ENCODE peak calls at places on chromosomes 13 and 19, in seven cellular contexts. C is IMR-90, E is uterus, Z is H54, Q is HCT116, R is A549, Y is Peyer's patch. O is an unnamed sample.

GRCh38 chr19:34778342-34778741 is 5.3 kb upstream of the ZNF599 start:
- DNase-seq in C (no peak), E (no peak), Z (no peak), Q (no peak), R (no peak), Y (no peak), O (no peak)

GRCh38 chr19:41872775-41873647 is 4.1 kb upstream of the CD79A start:
- DNase-seq in C (peak; percentile 59), E (no peak), Z (peak; percentile 68), Q (peak; percentile 63), R (peak; percentile 94), Y (peak; percentile 87), O (peak; percentile 64)

GRCh38 chr19:32558607-32559228 is 22.3 kb upstream of the PDCD5 start:
- DNase-seq in C (no peak), E (no peak), Z (no peak), Q (no peak), R (no peak), Y (no peak), O (no peak)

GRCh38 chr13:75135325-75135825 is 346.6 kb downstream of the TBC1D4 start:
- DNase-seq in C (peak; percentile 93), E (no peak), Z (peak; percentile 6), Q (no peak), R (peak; percentile 64), Y (no peak), O (no peak)

GRCh38 chr19:5953680-5954213 is 24.2 kb downstream of the RANBP3 start:
- DNase-seq in C (no peak), E (no peak), Z (no peak), Q (no peak), R (no peak), Y (no peak), O (no peak)

GRCh38 chr19:55437410-55437809 is 5.7 kb downstream of the SHISA7 start:
- DNase-seq in C (peak; percentile 56), E (no peak), Z (peak; percentile 98), Q (peak; percentile 40), R (peak; percentile 87), Y (no peak), O (peak; percentile 73)

GRCh38 chr13:23433171-23434153 is at the start of gene SACS:
- DNase-seq in C (peak; percentile 52), E (no peak), Z (peak; percentile 6), Q (no peak), R (peak; percentile 26), Y (no peak), O (peak; percentile 60)

GRCh38 chr13:108676620-108677019 is 47.2 kb downstream of the MYO16 start:
- DNase-seq in C (no peak), E (no peak), Z (no peak), Q (no peak), R (no peak), Y (no peak), O (no peak)

GRCh38 chr13:59099182-59099950 is 1064.4 kb downstream of the DIAPH3 start:
- DNase-seq in C (peak; percentile 69), E (no peak), Z (no peak), Q (no peak), R (no peak), Y (no peak), O (no peak)

GRCh38 chr19:44552324-44552723 is 22.8 kb upstream of the CEACAM20 start:
- DNase-seq in C (no peak), E (no peak), Z (peak; percentile 66), Q (peak; percentile 63), R (peak; percentile 81), Y (no peak), O (peak; percentile 55)

GRCh38 chr13:42215578-42216421 is 56.2 kb upstream of the AKAP11 start:
- DNase-seq in C (peak; percentile 60), E (no peak), Z (no peak), Q (peak; percentile 29), R (peak; percentile 40), Y (no peak), O (peak; percentile 41)

GRCh38 chr19:31308781-31309180 is 40.5 kb downstream of the TSHZ3 start:
- DNase-seq in C (no peak), E (no peak), Z (no peak), Q (no peak), R (no peak), Y (no peak), O (no peak)

GRCh38 chr13:61128850-61129645 is 286.6 kb downstream of the PCDH20 start:
- DNase-seq in C (no peak), E (no peak), Z (no peak), Q (no peak), R (no peak), Y (no peak), O (no peak)

GRCh38 chr13:24071016-24071415 is 89.5 kb upstream of the SPATA13 start:
- DNase-seq in C (no peak), E (no peak), Z (no peak), Q (no peak), R (no peak), Y (no peak), O (no peak)

GRCh38 chr19:28705008-28705407 is 507.9 kb downstream of the UQCRFS1 start:
- DNase-seq in C (peak; percentile 62), E (no peak), Z (peak; percentile 50), Q (no peak), R (peak; percentile 58), Y (no peak), O (no peak)

GRCh38 chr13:110472904-110473563 is 88.5 kb downstream of the RAB20 start:
- DNase-seq in C (no peak), E (no peak), Z (no peak), Q (no peak), R (no peak), Y (no peak), O (no peak)

GRCh38 chr13:32468502-32469147 is 40.7 kb upstream of the N4BP2L1 start:
- DNase-seq in C (no peak), E (no peak), Z (no peak), Q (no peak), R (peak; percentile 2), Y (no peak), O (peak; percentile 54)

DNA sequence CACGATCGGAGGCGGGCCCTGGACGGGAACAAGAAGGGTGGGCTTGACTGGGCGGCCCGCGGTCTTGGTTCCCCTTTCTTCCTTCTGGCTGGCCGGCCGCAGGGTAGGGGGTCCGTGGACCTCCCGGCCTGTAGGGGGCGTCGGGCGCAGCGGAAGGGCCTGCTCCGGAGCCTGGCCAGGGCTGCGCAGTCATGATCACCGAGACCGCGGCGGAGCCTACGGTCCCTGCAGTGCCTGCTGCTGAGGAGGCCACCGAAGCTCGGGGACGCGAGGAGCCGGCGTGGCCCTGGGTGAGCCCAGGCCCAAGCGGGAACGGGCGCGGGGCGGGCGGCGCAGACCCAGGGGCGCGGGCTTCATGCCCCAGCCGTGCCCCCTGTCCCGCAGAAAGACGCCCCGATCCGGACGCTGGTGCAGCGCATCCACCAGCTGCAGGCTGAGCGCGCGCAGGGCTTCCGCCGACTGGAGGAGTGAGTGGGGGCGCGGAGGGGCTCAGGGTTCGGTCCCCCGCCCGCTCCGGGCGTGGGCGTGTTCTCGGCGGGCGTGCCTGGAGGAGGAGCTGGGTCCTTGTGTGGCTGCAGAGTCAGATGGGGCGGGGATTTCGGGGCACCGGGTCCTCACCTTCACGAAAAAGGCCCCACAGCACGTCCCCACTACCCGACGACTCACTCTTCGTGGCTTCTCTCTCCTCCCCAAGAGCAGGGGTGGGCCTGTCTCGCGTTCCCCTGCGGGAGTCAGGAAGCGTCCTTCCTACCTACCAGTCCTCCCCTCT is at the start of gene REX1BD:
- DNase-seq in C (peak; percentile 68), E (peak; percentile 84), Z (peak; percentile 78), Q (no peak), R (peak; percentile 83), Y (peak; percentile 82), O (peak; percentile 85)
- TF ChIP-seq POLR2A in C (peak; percentile 12), E (peak; percentile 19), Z (peak; percentile 79), Q (peak; percentile 58), R (peak; percentile 80), Y (peak; percentile 38), O (no peak)

GRCh38 chr19:10110076-10110971 is 1.2 kb upstream of the P2RY11 start:
- DNase-seq in C (no peak), E (no peak), Z (no peak), Q (no peak), R (no peak), Y (no peak), O (no peak)
- TF ChIP-seq POLR2A in C (no peak), E (no peak), Z (no peak), Q (no peak), R (no peak), Y (no peak), O (no peak)

GRCh38 chr19:39834287-39834841 is 402 bp upstream of the DYRK1B start:
- DNase-seq in C (no peak), E (no peak), Z (no peak), Q (no peak), R (no peak), Y (no peak), O (no peak)

GRCh38 chr19:39832341-39833083 is 1.4 kb downstream of the DYRK1B start:
- DNase-seq in C (no peak), E (no peak), Z (no peak), Q (no peak), R (no peak), Y (no peak), O (no peak)

GRCh38 chr19:39831679-39832078 is 2.3 kb downstream of the DYRK1B start:
- DNase-seq in C (no peak), E (no peak), Z (no peak), Q (no peak), R (no peak), Y (no peak), O (no peak)

GRCh38 chr19:39833160-39833463 is 850 bp downstream of the DYRK1B start:
- DNase-seq in C (no peak), E (no peak), Z (no peak), Q (no peak), R (no peak), Y (no peak), O (no peak)

DNA sequence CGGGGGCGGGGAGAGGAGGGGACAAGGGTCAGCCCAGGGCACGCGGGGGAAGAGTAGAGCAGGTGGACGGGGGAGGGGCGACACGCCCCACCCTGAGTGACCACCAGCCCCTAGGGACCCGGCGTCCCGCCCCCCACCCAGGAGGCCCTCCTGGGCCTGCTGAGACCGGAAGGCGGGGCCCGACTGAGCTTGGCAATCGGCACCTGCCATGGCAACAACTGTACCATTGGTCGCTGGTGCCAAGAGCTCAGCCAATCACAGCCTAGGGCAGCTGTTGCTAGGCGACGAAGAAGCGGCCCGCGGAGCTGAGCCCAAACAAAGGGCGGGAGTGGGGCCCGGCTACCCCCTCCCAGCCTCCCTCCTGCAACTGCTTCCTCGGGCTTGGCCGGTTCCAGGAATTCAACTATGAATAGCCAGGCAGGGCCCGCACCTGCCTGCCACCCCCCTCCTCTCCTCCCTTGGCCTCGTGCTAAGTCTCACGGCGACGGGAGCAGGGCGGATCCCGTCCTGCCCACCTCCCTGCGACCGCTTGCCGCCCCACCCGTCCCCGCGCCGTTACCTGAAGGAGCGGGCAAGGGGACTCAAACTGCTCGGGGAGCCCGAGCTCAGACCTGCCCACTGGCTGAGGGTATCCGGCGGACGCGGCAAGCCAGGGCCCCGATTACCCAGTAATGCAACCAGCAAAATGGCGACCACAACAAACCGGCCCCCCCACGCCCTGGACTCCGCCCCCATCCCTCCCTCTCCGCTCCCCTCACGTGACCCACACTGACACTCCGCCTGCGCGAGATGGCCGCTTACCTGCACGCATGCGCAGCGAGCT is at the start of gene DYRK1B:
- DNase-seq in C (peak; percentile 96), E (peak; percentile 98), Z (peak; percentile 99), Q (no peak), R (peak; percentile 100), Y (peak; percentile 98), O (peak; percentile 99)
- TF ChIP-seq POLR2A in C (peak; percentile 69), E (peak; percentile 10), Z (peak; percentile 37), Q (no peak), R (peak; percentile 40), Y (no peak), O (no peak)

DNA sequence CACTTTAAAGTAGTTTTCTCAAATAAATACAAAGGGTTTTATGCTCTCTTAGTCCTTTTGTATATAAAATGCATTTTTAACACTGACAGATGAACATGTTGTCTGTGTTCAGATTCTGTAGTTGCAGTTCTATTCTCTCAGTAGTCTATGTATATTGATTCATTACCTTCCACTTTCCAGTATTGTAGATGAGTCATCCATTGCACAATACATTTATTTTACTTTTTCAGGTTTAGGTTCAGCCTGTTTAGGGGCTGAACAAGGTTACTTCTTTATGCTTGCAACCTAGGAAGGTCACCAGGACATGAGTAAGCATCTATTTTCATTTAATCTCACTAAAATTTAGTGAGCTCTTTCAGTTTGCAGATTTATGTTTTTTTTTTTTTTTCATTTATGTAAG is 173.6 kb downstream of the NALCN start:
- DNase-seq in C (peak; percentile 28), E (no peak), Z (no peak), Q (no peak), R (no peak), Y (no peak), O (no peak)
- TF ChIP-seq POLR2A in C (no peak), E (no peak), Z (no peak), Q (no peak), R (no peak), Y (no peak), O (no peak)

O was measured in testis.